ENCODE peak calls at places on chromosomes 2 and 18, in nine cellular contexts. N, U, I, K, H, C, D, J and F are unnamed samples.

GRCh38 chr18:74745658-74746403 is 148.2 kb downstream of the ZNF407 start:
- DNase-seq in N (peak; percentile 86), U (no peak), I (no peak), K (no peak), H (no peak), C (no peak), D (peak; percentile 49), J (peak; percentile 57), F (no peak)

GRCh38 chr2:23037596-23037995 is 347.4 kb upstream of the KLHL29 start:
- DNase-seq in N (no peak), U (no peak), I (no peak), K (no peak), H (no peak), C (no peak), D (no peak), J (no peak), F (no peak)

GRCh38 chr2:19863303-19864041 is 38.3 kb downstream of the TTC32 start:
- DNase-seq in N (peak; percentile 45), U (peak; percentile 82), I (peak; percentile 68), K (peak; percentile 74), H (no peak), C (peak; percentile 76), D (peak; percentile 55), J (peak; percentile 81), F (peak; percentile 66)

GRCh38 chr18:12246849-12247808 is 7.0 kb upstream of the CIDEA start:
- DNase-seq in N (no peak), U (no peak), I (no peak), K (no peak), H (no peak), C (no peak), D (peak; percentile 37), J (no peak), F (no peak)

GRCh38 chr2:66581461-66582363 is 146.8 kb downstream of the MEIS1 start:
- DNase-seq in N (peak; percentile 63), U (peak; percentile 89), I (no peak), K (no peak), H (no peak), C (no peak), D (no peak), J (no peak), F (peak; percentile 74)

GRCh38 chr2:25127631-25128030 is 40.7 kb downstream of the POMC start:
- DNase-seq in N (peak; percentile 59), U (no peak), I (no peak), K (no peak), H (no peak), C (no peak), D (no peak), J (no peak), F (no peak)

GRCh38 chr18:63472380-63472779 is 4.4 kb upstream of the SERPINB5 start:
- DNase-seq in N (no peak), U (no peak), I (peak; percentile 48), K (no peak), H (no peak), C (no peak), D (no peak), J (peak; percentile 64), F (no peak)

GRCh38 chr2:122070241-122070731 is 314.8 kb downstream of the TSN start:
- DNase-seq in N (no peak), U (no peak), I (no peak), K (no peak), H (peak; percentile 57), C (no peak), D (no peak), J (no peak), F (no peak)

GRCh38 chr18:70195852-70196434 is 9.5 kb downstream of the RTTN start:
- DNase-seq in N (peak; percentile 70), U (no peak), I (peak; percentile 9), K (no peak), H (no peak), C (no peak), D (peak; percentile 57), J (peak; percentile 63), F (no peak)

GRCh38 chr2:230784840-230785239 is 72.2 kb downstream of the CAB39 start:
- DNase-seq in N (no peak), U (no peak), I (no peak), K (no peak), H (no peak), C (peak; percentile 49), D (no peak), J (no peak), F (no peak)

DNA sequence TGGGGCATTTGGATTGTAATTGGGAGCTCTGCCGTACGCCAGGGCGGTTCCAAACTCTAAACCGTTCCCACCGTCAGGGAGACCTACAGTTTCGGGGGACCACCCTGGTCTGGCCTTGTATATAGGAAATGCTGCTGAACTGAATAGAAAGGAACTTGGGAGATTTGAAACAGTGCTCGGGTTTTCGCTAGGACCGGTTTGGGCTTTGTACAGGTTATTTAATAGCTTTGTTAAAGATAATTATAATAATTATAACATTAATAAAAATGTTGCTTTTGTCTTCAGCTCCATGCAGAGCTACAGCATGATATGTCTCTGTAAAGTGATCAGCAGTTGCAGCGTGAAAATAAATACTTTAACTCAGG is 2.4 kb downstream of the SP5 start:
- DNase-seq in N (no peak), U (no peak), I (no peak), K (no peak), H (peak; percentile 45), C (no peak), D (no peak), J (no peak), F (no peak)
- H3K4me3 ChIP-seq in N (no peak overlapping the region), U (peak overlapping the region; percentile 57), I (no peak overlapping the region), K (no peak overlapping the region), H (peak overlapping the region; percentile 52), C (no peak overlapping the region), D (no peak overlapping the region), J (no peak overlapping the region), F (no peak overlapping the region)

GRCh38 chr2:27125104-27125503 is 1.5 kb downstream of the ABHD1 start:
- DNase-seq in N (no peak), U (no peak), I (no peak), K (no peak), H (no peak), C (no peak), D (no peak), J (no peak), F (no peak)

GRCh38 chr2:27122791-27123190 is 824 bp upstream of the ABHD1 start:
- DNase-seq in N (no peak), U (peak; percentile 59), I (no peak), K (no peak), H (no peak), C (no peak), D (no peak), J (no peak), F (no peak)

GRCh38 chr2:27127883-27128670 is 4.5 kb downstream of the ABHD1 start:
- DNase-seq in N (no peak), U (peak; percentile 27), I (no peak), K (no peak), H (no peak), C (no peak), D (no peak), J (no peak), F (no peak)

GRCh38 chr2:27126252-27126710 is 2.7 kb downstream of the ABHD1 start:
- DNase-seq in N (no peak), U (peak; percentile 19), I (no peak), K (no peak), H (no peak), C (peak; percentile 36), D (no peak), J (no peak), F (no peak)

DNA sequence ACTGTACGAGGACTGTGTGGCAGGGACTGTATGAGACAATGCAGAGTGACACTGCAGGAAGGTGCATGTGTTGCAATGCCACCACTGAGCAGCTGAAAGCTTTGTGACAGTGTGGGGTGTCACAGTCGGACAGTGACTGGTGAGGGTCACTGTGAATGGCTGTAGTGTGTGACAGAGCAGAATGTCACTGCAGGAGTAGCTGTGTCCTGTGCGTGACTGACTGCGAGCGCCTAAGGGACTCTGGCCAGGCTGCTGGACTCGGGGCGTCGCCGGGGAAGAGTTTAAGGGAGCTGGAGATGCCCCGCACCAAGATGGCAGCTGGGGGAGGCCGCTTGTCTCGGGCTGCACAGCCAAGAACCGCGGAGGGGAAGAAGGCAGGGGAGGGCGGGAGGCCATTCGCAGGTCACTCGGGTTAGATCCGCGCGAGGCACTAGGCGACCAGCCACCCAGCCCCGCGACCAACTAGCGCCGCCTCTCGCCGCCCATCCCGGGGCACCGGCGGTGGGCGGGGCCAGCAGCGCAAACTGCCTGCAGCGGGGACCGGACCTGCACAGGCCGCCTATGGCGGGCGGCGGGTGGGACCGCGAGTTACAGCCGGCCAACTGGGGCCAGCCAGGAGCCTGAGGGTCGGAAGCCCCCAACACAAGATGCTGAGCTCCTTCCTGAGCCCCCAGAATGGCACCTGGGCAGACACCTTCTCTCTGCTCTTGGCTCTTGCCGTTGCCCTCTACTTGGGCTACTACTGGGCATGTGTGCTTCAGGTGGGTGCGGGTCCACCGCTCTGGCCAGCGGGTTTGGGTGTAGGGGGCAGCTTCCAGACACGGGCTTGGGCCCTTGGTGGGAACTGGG is at the start of gene ABHD1:
- DNase-seq in N (no peak), U (peak; percentile 79), I (peak; percentile 77), K (peak; percentile 69), H (no peak), C (peak; percentile 85), D (peak; percentile 48), J (peak; percentile 89), F (peak; percentile 73)
- TF ChIP-seq POLR2A in N (no peak), U (no peak), I (peak; percentile 32), K (no peak), H (no peak), C (no peak), D (peak; percentile 31), J (peak; percentile 35), F (peak; percentile 31)

GRCh38 chr2:172736419-172737174 is 952 bp downstream of the RAPGEF4 start:
- DNase-seq in N (no peak), U (no peak), I (no peak), K (no peak), H (no peak), C (no peak), D (no peak), J (no peak), F (no peak)

GRCh38 chr2:172734711-172735645 is 667 bp upstream of the RAPGEF4 start:
- DNase-seq in N (no peak), U (no peak), I (no peak), K (no peak), H (no peak), C (no peak), D (no peak), J (no peak), F (no peak)

GRCh38 chr2:172740871-172741270 is 5.2 kb downstream of the RAPGEF4 start:
- DNase-seq in N (no peak), U (no peak), I (no peak), K (no peak), H (no peak), C (no peak), D (no peak), J (no peak), F (no peak)

GRCh38 chr2:172739651-172740050 is 4.0 kb downstream of the RAPGEF4 start:
- DNase-seq in N (no peak), U (no peak), I (no peak), K (no peak), H (no peak), C (no peak), D (no peak), J (no peak), F (no peak)

GRCh38 chr2:172735646-172736418 is at the start of gene RAPGEF4:
- DNase-seq in N (no peak), U (no peak), I (no peak), K (no peak), H (no peak), C (no peak), D (no peak), J (no peak), F (peak; percentile 2)
- H3K4me3 ChIP-seq in N (peak within 1 kb of the TSS; percentile 81), U (peak within 1 kb of the TSS; percentile 49), I (peak within 1 kb of the TSS; percentile 45), K (peak within 1 kb of the TSS; percentile 54), H (peak within 1 kb of the TSS; percentile 47), C (peak within 1 kb of the TSS; percentile 46), D (peak within 1 kb of the TSS; percentile 58), J (peak within 1 kb of the TSS; percentile 6), F (no peak within 1 kb of the TSS)

GRCh38 chr2:216142540-216142939 is 33.4 kb downstream of the XRCC5 start:
- DNase-seq in N (peak; percentile 91), U (no peak), I (no peak), K (no peak), H (no peak), C (no peak), D (no peak), J (no peak), F (no peak)
- TF ChIP-seq POLR2A in N (no peak), U (no peak), I (no peak), K (no peak), H (no peak), C (no peak), D (no peak), J (no peak), F (no peak)